ENCODE peak calls at places on chromosome 19, in nine cellular contexts. Q is T-helper 17 cell; P is A172; W is ovary; L is fibroblast of mammary gland; J is stimulated activated CD8-positive, alpha-beta memory T cell treated with anti-CD3 and anti-CD28 coated beads, Interleukin-2, amount 100 ng/mL, for 1 hour; Y is DMS 273 treated with DMSO at 0.1 percent for 48 hours; N is EL; T is AG10803. X is an unnamed sample.

GRCh38 chr19:52640916-52641315 is 2.8 kb upstream of the ZNF83 start:
- DNase-seq in Q (no peak), P (no peak), W (no peak), L (no peak), J (no peak), Y (no peak), N (peak), T (peak), X (no peak)

GRCh38 chr19:50384685-50385535 is 763 bp downstream of the POLD1 start:
- DNase-seq in Q (no peak), P (peak), W (no peak), L (peak), J (no peak), Y (no peak), N (peak), T (peak), X (no peak)

GRCh38 chr19:57903298-57904174 is 12.9 kb downstream of the ZNF417 start:
- DNase-seq in Q (no peak), P (peak), W (no peak), L (peak), J (no peak), Y (no peak), N (peak), T (peak), X (peak)

GRCh38 chr19:13031917-13032623 is 36.8 kb downstream of the NFIX start:
- DNase-seq in Q (no peak), P (no peak), W (no peak), L (peak), J (no peak), Y (no peak), N (no peak), T (peak), X (no peak)

GRCh38 chr19:10713317-10713716 is 4.6 kb upstream of the DNM2 start:
- DNase-seq in Q (no peak), P (no peak), W (no peak), L (no peak), J (no peak), Y (no peak), N (no peak), T (no peak), X (no peak)

GRCh38 chr19:5271145-5271544 is 69.5 kb downstream of the PTPRS start:
- DNase-seq in Q (no peak), P (peak), W (no peak), L (peak), J (no peak), Y (no peak), N (no peak), T (no peak), X (peak)

GRCh38 chr19:31675187-31675913 is 326.1 kb upstream of the TSHZ3 start:
- DNase-seq in Q (no peak), P (peak), W (no peak), L (peak), J (no peak), Y (no peak), N (peak), T (peak), X (no peak)

GRCh38 chr19:1767464-1767933 is 14.2 kb downstream of the ONECUT3 start:
- DNase-seq in Q (peak), P (no peak), W (no peak), L (peak), J (peak), Y (no peak), N (no peak), T (peak), X (peak)

GRCh38 chr19:51359294-51359693 is 6.9 kb downstream of the ETFB start:
- DNase-seq in Q (no peak), P (peak), W (no peak), L (peak), J (no peak), Y (no peak), N (peak), T (peak), X (no peak)

GRCh38 chr19:42281175-42282035 is 12.4 kb downstream of the CIC start:
- DNase-seq in Q (no peak), P (peak), W (peak), L (peak), J (no peak), Y (peak), N (peak), T (peak), X (no peak)

GRCh38 chr19:35899547-35900214 is 659 bp downstream of the NFKBID start:
- DNase-seq in Q (peak), P (peak), W (peak), L (peak), J (peak), Y (peak), N (peak), T (peak), X (peak)

GRCh38 chr19:29478578-29479565 is 46.9 kb upstream of the VSTM2B start:
- DNase-seq in Q (no peak), P (no peak), W (no peak), L (no peak), J (no peak), Y (no peak), N (peak), T (peak), X (peak)

GRCh38 chr19:3671680-3672574 is 28.3 kb downstream of the PIP5K1C start:
- DNase-seq in Q (no peak), P (no peak), W (no peak), L (peak), J (no peak), Y (no peak), N (peak), T (no peak), X (no peak)

GRCh38 chr19:56841194-56841546 is 644 bp upstream of the PEG3 start:
- DNase-seq in Q (no peak), P (no peak), W (no peak), L (no peak), J (no peak), Y (no peak), N (no peak), T (no peak), X (no peak)

GRCh38 chr19:46604781-46605355 is 3.7 kb downstream of the CALM3 start:
- DNase-seq in Q (no peak), P (no peak), W (no peak), L (no peak), J (no peak), Y (no peak), N (no peak), T (no peak), X (no peak)

GRCh38 chr19:8445488-8446001 is 770 bp downstream of the HNRNPM start:
- DNase-seq in Q (peak), P (peak), W (peak), L (no peak), J (peak), Y (no peak), N (peak), T (no peak), X (peak)

GRCh38 chr19:12936582-12936981 is 1.8 kb upstream of the CALR start:
- DNase-seq in Q (no peak), P (no peak), W (no peak), L (no peak), J (no peak), Y (no peak), N (no peak), T (no peak), X (no peak)

GRCh38 chr19:58361900-58362271 is 665 bp downstream of the ZNF497 start:
- DNase-seq in Q (no peak), P (no peak), W (peak), L (peak), J (no peak), Y (no peak), N (no peak), T (peak), X (peak)

GRCh38 chr19:49130325-49130724 is 11.0 kb downstream of the PPFIA3 start:
- DNase-seq in Q (no peak), P (no peak), W (no peak), L (no peak), J (no peak), Y (no peak), N (no peak), T (no peak), X (no peak)

GRCh38 chr19:46962030-46962570 is 57.5 kb upstream of the NPAS1 start:
- DNase-seq in Q (no peak), P (no peak), W (no peak), L (no peak), J (no peak), Y (no peak), N (no peak), T (no peak), X (no peak)

GRCh38 chr19:4061683-4062575 is 4.8 kb downstream of the ZBTB7A start:
- DNase-seq in Q (no peak), P (no peak), W (no peak), L (peak), J (no peak), Y (no peak), N (no peak), T (no peak), X (no peak)

GRCh38 chr19:53808710-53809125 is 15.4 kb downstream of the NLRP12 start:
- DNase-seq in Q (no peak), P (peak), W (no peak), L (peak), J (no peak), Y (peak), N (peak), T (peak), X (no peak)

GRCh38 chr19:49486710-49487276 is 615 bp upstream of the RPL13A start:
- DNase-seq in Q (no peak), P (no peak), W (no peak), L (no peak), J (no peak), Y (no peak), N (no peak), T (no peak), X (no peak)

GRCh38 chr19:8571006-8571411 is 6.2 kb downstream of the MYO1F start:
- DNase-seq in Q (peak), P (peak), W (no peak), L (peak), J (peak), Y (no peak), N (peak), T (peak), X (peak)

GRCh38 chr19:16957151-16957662 is 68.4 kb downstream of the F2RL3 start:
- DNase-seq in Q (no peak), P (no peak), W (no peak), L (peak), J (no peak), Y (no peak), N (no peak), T (peak), X (no peak)

GRCh38 chr19:652467-653389 is 10.3 kb downstream of the RNF126 start:
- DNase-seq in Q (no peak), P (no peak), W (no peak), L (no peak), J (no peak), Y (no peak), N (no peak), T (no peak), X (no peak)

GRCh38 chr19:33906578-33907335 is 110.1 kb downstream of the KCTD15 start:
- DNase-seq in Q (no peak), P (no peak), W (peak), L (peak), J (no peak), Y (no peak), N (peak), T (peak), X (no peak)

GRCh38 chr19:873084-874019 is 13.9 kb downstream of the CFD start:
- DNase-seq in Q (peak), P (peak), W (peak), L (peak), J (peak), Y (no peak), N (peak), T (peak), X (peak)

X was measured in GM12865.